ENCODE peak calls at places on chromosomes 4 and X, in seven cellular contexts. F, P, C, H, Y, U and G are unnamed samples.

GRCh38 chr4:163755013-163755412 is 260.5 kb downstream of the TMA16 start:
- DNase-seq in F (no peak), U (peak), C (no peak), P (no peak), Y (no peak), H (no peak), G (peak)

GRCh38 chrX:100207331-100208024 is 202.6 kb downstream of the PCDH19 start:
- DNase-seq in F (no peak), H (no peak), Y (no peak), C (no peak), P (no peak), U (no peak), G (no peak)

GRCh38 chr4:602559-602942 is 22.8 kb upstream of the PDE6B start:
- DNase-seq in U (peak), P (peak), H (no peak), C (peak), Y (peak), F (peak), G (peak)

GRCh38 chr4:181569553-181569952 is 673.6 kb upstream of the TENM3 start:
- DNase-seq in P (no peak), H (no peak), F (no peak), Y (no peak), C (no peak), U (peak), G (peak)

GRCh38 chrX:1754077-1754476 is 139.2 kb downstream of the ASMT start:
- DNase-seq in F (no peak), H (no peak), P (no peak), U (no peak), Y (no peak), C (no peak), G (no peak)

GRCh38 chrX:55636109-55636508 is 12.9 kb downstream of the FOXR2 start:
- DNase-seq in C (no peak), F (no peak), Y (no peak), P (no peak), H (no peak), U (no peak), G (no peak)

GRCh38 chrX:1481636-1482529 is 29.2 kb upstream of the ASMTL start:
- DNase-seq in Y (peak), C (peak), F (peak), P (peak), U (peak), H (no peak), G (no peak)

GRCh38 chr4:152266831-152267480 is 268.9 kb downstream of the FBXW7 start:
- DNase-seq in Y (no peak), P (no peak), F (no peak), H (no peak), C (no peak), U (no peak), G (no peak)

GRCh38 chrX:19514791-19515614 is at the start of gene MAP3K15:
- DNase-seq in H (no peak), P (no peak), U (peak), Y (peak), C (peak), F (no peak), G (no peak)

GRCh38 chrX:135384161-135384836 is 37.4 kb upstream of the SMIM10L2A start:
- DNase-seq in H (no peak), P (peak), Y (no peak), F (peak), C (no peak), U (no peak), G (no peak)

GRCh38 chrX:13092455-13092941 is 48.1 kb upstream of the FAM9C start:
- DNase-seq in U (peak), H (no peak), F (peak), Y (peak), P (no peak), C (peak), G (no peak)

GRCh38 chr4:42371306-42372063 is 25.8 kb upstream of the SHISA3 start:
- DNase-seq in Y (peak), F (no peak), C (no peak), U (peak), P (no peak), H (no peak), G (peak)